ENCODE peak calls at places on chromosomes 4 and X, in seven cellular contexts. Z is SW480; U is Calu3; Q is iris pigment epithelial cell; R is activated T-cell treated with anti-CD3 and anti-CD28 coated beads, Interleukin-2, amount 50 U/mL, for 72 hours; I is AG20443; O is mucosa of gallbladder. L is an unnamed sample.
A peak's percentile ranks its signal among the peaks of the same experiment; 100 is the strongest.

GRCh38 chr4:185086053-185086452 is 57.0 kb upstream of the SLC25A4 start:
- DNase-seq in Z (no peak), U (no peak), Q (no peak), R (no peak), I (no peak), O (no peak), L (no peak)

GRCh38 chr4:41323706-41324105 is 67.0 kb downstream of the UCHL1 start:
- DNase-seq in Z (no peak), U (no peak), Q (peak; percentile 72), R (no peak), I (no peak), O (no peak), L (no peak)

GRCh38 chrX:14718403-14718802 is 154.5 kb downstream of the FANCB start:
- DNase-seq in Z (no peak), U (no peak), Q (peak; percentile 10), R (no peak), I (no peak), O (no peak), L (no peak)

GRCh38 chr4:144903953-144904711 is 193.9 kb downstream of the ANAPC10 start:
- DNase-seq in Z (no peak), U (no peak), Q (peak; percentile 43), R (no peak), I (no peak), O (no peak), L (no peak)

GRCh38 chr4:163536101-163536500 is 41.6 kb downstream of the TMA16 start:
- DNase-seq in Z (no peak), U (no peak), Q (no peak), R (no peak), I (no peak), O (no peak), L (no peak)

GRCh38 chr4:169024762-169025161 is 14.7 kb upstream of the CBR4 start:
- DNase-seq in Z (peak; percentile 22), U (peak; percentile 9), Q (peak; percentile 65), R (no peak), I (peak; percentile 68), O (peak; percentile 20), L (no peak)

GRCh38 chrX:18415386-18415785 is 10.0 kb upstream of the CDKL5 start:
- DNase-seq in Z (no peak), U (no peak), Q (peak; percentile 39), R (no peak), I (no peak), O (no peak), L (no peak)

GRCh38 chrX:16511776-16512400 is 138.1 kb upstream of the S100G start:
- DNase-seq in Z (no peak), U (no peak), Q (peak; percentile 49), R (no peak), I (no peak), O (no peak), L (no peak)

GRCh38 chrX:71541546-71542022 is 8.7 kb downstream of the OGT start:
- DNase-seq in Z (peak; percentile 5), U (no peak), Q (peak; percentile 72), R (no peak), I (peak; percentile 27), O (no peak), L (no peak)

GRCh38 chrX:97629597-97629985 is 745.9 kb downstream of the RPA4 start:
- DNase-seq in Z (no peak), U (no peak), Q (no peak), R (no peak), I (no peak), O (no peak), L (no peak)

GRCh38 chr4:126267689-126268088 is 952.9 kb downstream of the FAT4 start:
- DNase-seq in Z (no peak), U (no peak), Q (peak; percentile 91), R (no peak), I (peak; percentile 9), O (no peak), L (no peak)

GRCh38 chr4:173990879-173991231 is 292.6 kb downstream of the FBXO8 start:
- DNase-seq in Z (no peak), U (no peak), Q (no peak), R (no peak), I (no peak), O (peak; percentile 49), L (peak; percentile 3)

GRCh38 chr4:82268050-82268825 is 105.6 kb downstream of the HNRNPD start:
- DNase-seq in Z (peak; percentile 69), U (peak; percentile 44), Q (peak; percentile 55), R (peak; percentile 36), I (peak; percentile 75), O (peak; percentile 62), L (peak; percentile 59)

GRCh38 chrX:65723706-65724105 is 56.3 kb downstream of the MSN start:
- DNase-seq in Z (no peak), U (no peak), Q (peak; percentile 72), R (peak; percentile 67), I (no peak), O (no peak), L (no peak)

GRCh38 chr4:159177265-159178146 is 74.6 kb downstream of the RAPGEF2 start:
- DNase-seq in Z (no peak), U (no peak), Q (no peak), R (no peak), I (no peak), O (no peak), L (no peak)

GRCh38 chr4:5722328-5722727 is 11.3 kb downstream of the EVC start:
- DNase-seq in Z (peak; percentile 11), U (no peak), Q (peak; percentile 53), R (no peak), I (peak; percentile 83), O (peak; percentile 76), L (peak; percentile 46)

GRCh38 chr4:21819086-21819485 is 129.5 kb downstream of the KCNIP4 start:
- DNase-seq in Z (no peak), U (no peak), Q (peak; percentile 43), R (no peak), I (peak; percentile 9), O (no peak), L (peak; percentile 3)

GRCh38 chr4:154595807-154596206 is 5.3 kb upstream of the FGA start:
- DNase-seq in Z (no peak), U (no peak), Q (peak; percentile 81), R (no peak), I (no peak), O (no peak), L (no peak)

GRCh38 chr4:157127571-157127970 is 51.6 kb downstream of the GLRB start:
- DNase-seq in Z (no peak), U (no peak), Q (no peak), R (no peak), I (no peak), O (no peak), L (no peak)

GRCh38 chr4:51858605-51859211 is 15.8 kb downstream of the DCUN1D4 start:
- DNase-seq in Z (no peak), U (no peak), Q (peak; percentile 11), R (no peak), I (peak; percentile 19), O (peak; percentile 33), L (no peak)

GRCh38 chrX:85765651-85766050 is 281.7 kb downstream of the CHM start:
- DNase-seq in Z (no peak), U (no peak), Q (no peak), R (no peak), I (no peak), O (no peak), L (no peak)